ENCODE peak calls at places on chromosomes 11 and 22, in eight cellular contexts. C is neural progenitor cell; Z is dermis blood vessel endothelial cell; J is prostate gland; E is endothelial cell; W is effector CD4-positive, alpha-beta T cell; K is GM19239; G is ascending aorta. Q is an unnamed sample.

GRCh38 chr11:131845255-131845654 is 474.8 kb downstream of the NTM start:
- DNase-seq in E (no peak), Z (no peak), W (no peak), C (no peak), G (no peak), K (no peak), J (no peak), Q (peak)

GRCh38 chr11:64204464-64204989 is 2.0 kb upstream of the FERMT3 start:
- DNase-seq in W (peak), K (peak), E (peak), J (peak), Z (peak), C (peak), G (peak), Q (peak)

GRCh38 chr22:34886391-34886790 is 179.6 kb upstream of the ISX start:
- DNase-seq in Z (no peak), W (no peak), E (no peak), C (no peak), G (no peak), J (no peak), K (no peak), Q (no peak)

GRCh38 chr11:7168741-7168990 is 79.9 kb downstream of the RBMXL2 start:
- DNase-seq in J (no peak), K (no peak), W (no peak), C (peak), Z (no peak), E (no peak), G (no peak), Q (no peak)

GRCh38 chr11:76763573-76764348 is 19.4 kb upstream of the TSKU start:
- DNase-seq in C (no peak), Z (peak), W (no peak), G (no peak), K (no peak), E (no peak), J (no peak), Q (no peak)

GRCh38 chr11:95849087-95849825 is 59.0 kb downstream of the CEP57 start:
- DNase-seq in C (peak), Z (peak), W (no peak), G (no peak), J (peak), E (peak), K (no peak), Q (peak)

GRCh38 chr11:79400717-79401330 is 40.0 kb downstream of the TENM4 start:
- DNase-seq in C (peak), Z (no peak), G (no peak), W (no peak), K (no peak), E (peak), J (no peak), Q (peak)

GRCh38 chr11:77252555-77253270 is 48.8 kb downstream of the GDPD4 start:
- DNase-seq in E (no peak), G (no peak), K (no peak), J (no peak), W (no peak), C (no peak), Z (no peak), Q (no peak)

GRCh38 chr11:35525501-35526175 is at the start of gene PAMR1:
- DNase-seq in J (peak), K (no peak), Z (no peak), E (peak), W (no peak), C (peak), G (no peak), Q (peak)

GRCh38 chr11:117724621-117725020 is 72.4 kb downstream of the DSCAML1 start:
- DNase-seq in E (no peak), J (no peak), K (no peak), W (no peak), C (no peak), G (no peak), Z (no peak), Q (no peak)

GRCh38 chr11:10538924-10539323 is 2.1 kb downstream of the RNF141 start:
- DNase-seq in G (no peak), W (no peak), K (no peak), C (no peak), E (no peak), J (no peak), Z (no peak), Q (no peak)

GRCh38 chr11:75313457-75314272 is 37.8 kb downstream of the ARRB1 start:
- DNase-seq in W (no peak), K (no peak), G (no peak), C (peak), E (no peak), Z (peak), J (no peak), Q (no peak)

GRCh38 chr22:39243443-39244072 is 1.2 kb downstream of the PDGFB start:
- DNase-seq in K (no peak), E (no peak), C (peak), J (peak), G (no peak), Z (no peak), W (no peak), Q (no peak)

GRCh38 chr11:128512478-128513127 is 74.8 kb downstream of the ETS1 start:
- DNase-seq in Z (no peak), W (peak), E (no peak), J (no peak), G (no peak), C (no peak), K (no peak), Q (no peak)

GRCh38 chr11:127247261-127247660 is 246.7 kb upstream of the KIRREL3 start:
- DNase-seq in J (no peak), W (no peak), Z (no peak), K (no peak), C (peak), E (no peak), G (no peak), Q (no peak)

Q was measured in iPS DF 6.9.